ENCODE peak calls at places on chromosomes 4 and X, in seven cellular contexts. J is mucosa of gallbladder; K is neural crest cell; G is H4; T is HEK293T; E is activated CD4-positive, alpha-beta T cell treated with anti-CD3 and anti-CD28 coated beads, Interleukin-2, amount 50 U/mL, for 1 hour; U is stimulated activated CD4-positive, alpha-beta T cell treated with anti-CD3 and anti-CD28 coated beads, Interleukin-4, amount 100 ng/mL, for 24 hours. V is an unnamed sample.

GRCh38 chr4:80362578-80363181 is 27.1 kb downstream of the CFAP299 start:
- DNase-seq in J (no peak), U (peak; percentile 32), G (peak; percentile 36), T (peak; percentile 53), E (peak; percentile 49), K (peak; percentile 45), V (no peak)

GRCh38 chr4:25103423-25103822 is 56.8 kb downstream of the SEPSECS start:
- DNase-seq in E (no peak), J (no peak), G (no peak), T (no peak), K (no peak), U (no peak), V (no peak)

GRCh38 chr4:107818301-107818910 is 6.3 kb upstream of the SGMS2 start:
- DNase-seq in U (no peak), J (no peak), G (peak; percentile 39), T (no peak), K (no peak), E (no peak), V (peak; percentile 27)

GRCh38 chrX:155048997-155049619 is 21.8 kb downstream of the CMC4 start:
- DNase-seq in J (peak; percentile 38), T (peak; percentile 77), U (peak; percentile 53), E (peak; percentile 43), G (peak; percentile 42), K (peak; percentile 44), V (no peak)

GRCh38 chr4:95693594-95693993 is 144.8 kb upstream of the UNC5C start:
- DNase-seq in T (peak; percentile 12), E (no peak), U (no peak), K (no peak), G (peak; percentile 31), J (no peak), V (no peak)

GRCh38 chr4:173525118-173526033 is 4.7 kb downstream of the HAND2 start:
- DNase-seq in E (no peak), J (no peak), U (no peak), G (no peak), T (no peak), K (no peak), V (no peak)

GRCh38 chr4:107939307-107939706 is 8.0 kb downstream of the CYP2U1 start:
- DNase-seq in G (no peak), K (no peak), J (no peak), U (no peak), T (no peak), E (no peak), V (no peak)

GRCh38 chr4:22532896-22533295 is 17.0 kb upstream of the ADGRA3 start:
- DNase-seq in U (no peak), J (no peak), K (no peak), T (no peak), G (no peak), E (no peak), V (no peak)

GRCh38 chr4:183213996-183214395 is 106.1 kb downstream of the CLDN22 start:
- DNase-seq in T (no peak), G (no peak), K (no peak), J (no peak), E (no peak), U (no peak), V (no peak)

GRCh38 chr4:116055857-116056827 is 942.7 kb upstream of the NDST4 start:
- DNase-seq in E (no peak), U (no peak), G (no peak), J (no peak), K (no peak), T (no peak), V (no peak)

GRCh38 chrX:18755651-18756050 is 48.2 kb downstream of the PPEF1 start:
- DNase-seq in J (no peak), K (no peak), U (no peak), T (no peak), E (no peak), G (no peak), V (no peak)

GRCh38 chrX:133249659-133250058 is 31.5 kb upstream of the TFDP3 start:
- DNase-seq in T (no peak), U (no peak), K (no peak), G (no peak), J (no peak), E (no peak), V (no peak)